ENCODE peak calls at places on chromosome 4, in six cellular contexts. D is GM20000, M is dorsolateral prefrontal cortex, I is OCI-LY7, W is fibroblast of lung, X is SK-N-SH. Y is an unnamed sample.

GRCh38 chr4:6689506-6689960 is 4.1 kb upstream of the S100P start:
- DNase-seq in X (no peak), D (no peak), W (no peak), I (no peak), M (no peak), Y (no peak)

GRCh38 chr4:16896871-16897270 is 1.6 kb downstream of the LDB2 start:
- DNase-seq in I (no peak), D (no peak), W (peak; percentile 83), X (no peak), M (no peak), Y (no peak)

GRCh38 chr4:2263701-2264321 is 1.9 kb upstream of the MXD4 start:
- DNase-seq in X (no peak), W (no peak), M (no peak), I (peak; percentile 49), D (no peak), Y (no peak)

GRCh38 chr4:3307486-3307885 is 14.7 kb downstream of the RGS12 start:
- DNase-seq in I (no peak), W (no peak), D (no peak), X (no peak), M (no peak), Y (no peak)

GRCh38 chr4:102438873-102439614 is 62.1 kb upstream of the NFKB1 start:
- DNase-seq in I (no peak), W (peak; percentile 96), X (no peak), M (no peak), D (no peak), Y (no peak)

GRCh38 chr4:29467044-29467717 is 1253.0 kb upstream of the PCDH7 start:
- DNase-seq in M (no peak), W (no peak), D (no peak), I (no peak), X (no peak), Y (no peak)

GRCh38 chr4:1351854-1352633 is 5.0 kb downstream of the UVSSA start:
- DNase-seq in X (peak; percentile 91), W (peak; percentile 72), D (peak; percentile 93), M (peak; percentile 91), I (peak; percentile 79), Y (peak; percentile 83)

GRCh38 chr4:121789960-121790829 is 10.9 kb upstream of the EXOSC9 start:
- DNase-seq in I (no peak), M (no peak), X (no peak), D (no peak), W (peak; percentile 66), Y (no peak)

GRCh38 chr4:36737691-36738090 is 456.3 kb downstream of the DTHD1 start:
- DNase-seq in I (no peak), W (no peak), M (no peak), X (no peak), D (no peak), Y (no peak)

GRCh38 chr4:55437356-55437796 is 41.6 kb downstream of the TMEM165 start:
- DNase-seq in W (peak; percentile 51), D (no peak), I (no peak), M (no peak), X (no peak), Y (no peak)

GRCh38 chr4:55437823-55438222 is 42.1 kb downstream of the TMEM165 start:
- DNase-seq in X (no peak), I (no peak), M (no peak), D (no peak), W (no peak), Y (no peak)

GRCh38 chr4:55438314-55438713 is 42.6 kb downstream of the TMEM165 start:
- DNase-seq in D (no peak), W (no peak), X (no peak), I (no peak), M (no peak), Y (no peak)

GRCh38 chr4:55431710-55432336 is 36.1 kb downstream of the TMEM165 start:
- DNase-seq in W (no peak), M (no peak), I (no peak), X (no peak), D (no peak), Y (no peak)

GRCh38 chr4:55435136-55435535 is 39.4 kb downstream of the TMEM165 start:
- DNase-seq in X (no peak), D (peak; percentile 5), M (no peak), I (no peak), W (peak; percentile 46), Y (no peak)
- TF ChIP-seq CTCF in X (peak; percentile 49), D (no peak), M (no peak), I (no peak), W (peak; percentile 38), Y (peak; percentile 33)

GRCh38 chr4:125313989-125314602 is 659 bp upstream of the FAT4 start:
- DNase-seq in I (no peak), X (no peak), D (no peak), M (no peak), W (no peak), Y (no peak)

GRCh38 chr4:125313497-125313896 is 1.3 kb upstream of the FAT4 start:
- DNase-seq in I (peak; percentile 57), D (peak; percentile 66), X (peak; percentile 59), M (no peak), W (peak; percentile 95), Y (peak; percentile 72)

GRCh38 chr4:125315571-125316390 is 1.0 kb downstream of the FAT4 start:
- DNase-seq in M (peak; percentile 18), W (peak; percentile 61), X (peak; percentile 69), D (peak; percentile 21), I (no peak), Y (peak; percentile 31)

GRCh38 chr4:125316391-125316780 is 1.6 kb downstream of the FAT4 start:
- DNase-seq in W (no peak), D (peak; percentile 12), X (peak; percentile 39), M (no peak), I (no peak), Y (no peak)

DNA sequence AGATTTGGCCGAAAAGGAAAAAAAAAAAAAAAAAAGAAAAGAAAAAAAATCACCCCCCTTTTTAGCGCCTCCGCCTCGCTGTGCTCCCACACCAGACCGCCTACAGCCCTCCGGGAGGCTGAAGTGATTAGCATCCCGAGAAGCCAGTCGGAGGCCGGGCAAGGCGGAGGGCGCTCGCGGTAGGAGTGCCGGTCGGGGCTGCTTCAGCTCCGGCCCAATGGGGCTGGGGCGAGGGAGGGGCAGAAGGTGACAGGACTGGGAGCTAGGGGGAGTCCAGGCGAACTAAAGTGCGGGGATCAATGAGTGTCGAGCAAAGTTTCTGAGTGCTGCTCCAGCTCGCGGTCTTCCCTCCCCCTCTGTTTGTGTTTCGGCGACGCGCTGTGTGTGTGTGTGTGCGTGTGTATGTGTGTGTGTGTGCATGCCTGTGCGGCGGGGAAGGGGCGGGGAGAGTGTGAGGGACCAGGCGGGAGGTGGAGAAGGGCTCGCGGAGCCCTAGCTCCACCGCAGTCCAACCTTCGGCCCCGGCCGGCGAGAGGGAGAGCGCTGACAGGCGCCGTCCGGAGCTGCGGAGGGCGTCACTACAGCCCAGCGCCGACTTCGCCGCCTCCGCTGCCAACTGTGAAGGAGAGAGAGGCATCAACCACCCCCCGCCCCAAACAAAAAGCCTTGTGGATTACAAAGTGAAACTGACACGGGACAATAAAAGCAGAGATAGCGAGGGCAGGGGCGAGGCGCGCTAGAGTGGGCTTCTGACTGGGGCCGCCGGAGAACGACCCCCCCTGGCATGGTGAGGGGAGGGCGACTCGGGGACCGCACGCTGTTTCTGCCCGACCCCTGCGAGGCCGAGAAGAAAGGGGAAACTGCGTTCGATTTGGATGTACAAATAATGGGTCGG is at the start of gene FAT4:
- DNase-seq in M (peak; percentile 39), D (peak; percentile 75), X (peak; percentile 89), I (no peak), W (peak; percentile 99), Y (peak; percentile 79)
- TF ChIP-seq CTCF in M (peak; percentile 42), D (no peak), X (no peak), I (no peak), W (peak; percentile 22), Y (no peak)

GRCh38 chr4:173318648-173319211 is 15.4 kb downstream of the HMGB2 start:
- DNase-seq in X (peak; percentile 18), M (no peak), I (peak; percentile 62), D (no peak), W (peak; percentile 80), Y (no peak)
- TF ChIP-seq CTCF in X (peak; percentile 50), M (peak; percentile 67), I (peak; percentile 72), D (no peak), W (no peak), Y (no peak)

DNA sequence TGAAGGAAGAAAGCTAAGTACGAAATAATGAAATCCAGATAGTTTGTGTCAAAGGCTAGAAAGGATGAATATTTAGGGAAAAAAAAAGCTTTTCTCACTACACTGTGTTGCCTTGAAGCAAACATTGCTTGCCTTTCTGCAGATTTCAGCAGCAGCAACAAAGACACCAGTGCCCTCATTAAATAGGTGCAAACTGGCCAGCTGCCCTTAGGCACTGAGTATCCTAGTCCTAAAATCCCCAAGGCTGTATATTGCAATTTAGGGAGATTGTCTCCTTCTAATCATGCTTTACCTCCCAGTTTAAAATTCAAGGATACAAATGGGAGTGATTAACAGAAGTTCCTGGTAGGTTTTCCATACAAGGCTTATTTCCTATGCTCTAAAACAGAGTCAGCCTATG is 8.6 kb upstream of the FAT4 start:
- DNase-seq in X (no peak), M (no peak), D (no peak), W (no peak), I (no peak), Y (no peak)
- TF ChIP-seq CTCF in X (no peak), M (no peak), D (no peak), W (no peak), I (no peak), Y (no peak)

GRCh38 chr4:98828801-98829200 is 100.1 kb downstream of the EIF4E start:
- DNase-seq in I (no peak), M (no peak), X (peak; percentile 5), D (no peak), W (no peak), Y (no peak)
- TF ChIP-seq CTCF in I (peak; percentile 34), M (no peak), X (peak; percentile 33), D (no peak), W (peak; percentile 11), Y (peak; percentile 35)

DNA sequence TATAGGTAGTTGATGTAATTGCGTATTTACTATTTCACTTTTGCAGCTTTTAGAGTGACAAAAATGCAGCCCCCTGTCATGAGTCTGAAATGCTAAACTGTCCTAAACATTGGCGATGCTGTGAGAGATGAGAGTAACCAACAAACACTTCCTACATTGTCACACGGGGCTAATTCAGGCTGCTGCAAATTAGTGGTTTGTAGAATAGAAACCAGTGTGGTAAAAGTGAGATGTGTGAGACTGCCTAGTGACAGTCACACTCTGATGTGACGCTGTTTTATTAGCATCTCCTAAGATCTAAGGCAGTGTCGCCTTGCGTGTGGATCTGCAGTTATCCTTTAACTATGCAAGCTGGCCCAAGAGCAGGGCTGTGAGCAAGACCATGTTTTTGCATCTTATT is 800.2 kb upstream of the TENM3 start:
- DNase-seq in M (no peak), I (no peak), D (no peak), W (no peak), X (no peak), Y (peak; percentile 17)
- TF ChIP-seq CTCF in M (no peak), I (no peak), D (no peak), W (no peak), X (no peak), Y (no peak)

GRCh38 chr4:104263100-104263499 is 231.6 kb downstream of the CXXC4 start:
- DNase-seq in X (no peak), I (no peak), M (no peak), W (no peak), D (no peak), Y (no peak)

GRCh38 chr4:104262678-104263077 is 232.0 kb downstream of the CXXC4 start:
- DNase-seq in X (no peak), I (no peak), M (no peak), D (no peak), W (no peak), Y (no peak)
- TF ChIP-seq CTCF in X (no peak), I (no peak), M (no peak), D (no peak), W (no peak), Y (no peak)

Y was measured in GM13977.